ENCODE peak calls at places on chromosome 1, in six cellular contexts. O, V, X, N, G and M are unnamed samples.

GRCh38 chr1:8873506-8874229 is 4.8 kb downstream of the ENO1 start:
- DNase-seq in G (peak; percentile 93), N (peak; percentile 61), X (peak; percentile 98), V (no peak), O (peak; percentile 40), M (peak; percentile 54)

GRCh38 chr1:66996018-66996682 is 57.8 kb downstream of the SLC35D1 start:
- DNase-seq in N (peak; percentile 32), X (peak; percentile 83), O (peak; percentile 62), V (peak; percentile 89), G (no peak), M (peak; percentile 27)

GRCh38 chr1:54153548-54154439 is 994 bp upstream of the CDCP2 start:
- DNase-seq in X (no peak), G (no peak), N (no peak), O (peak; percentile 11), V (no peak), M (no peak)

GRCh38 chr1:24203404-24203803 is 16.3 kb upstream of the IFNLR1 start:
- DNase-seq in G (no peak), X (no peak), V (no peak), O (no peak), N (no peak), M (peak; percentile 18)

GRCh38 chr1:103514920-103515503 is 10.5 kb upstream of the RNPC3 start:
- DNase-seq in N (no peak), O (peak; percentile 69), G (no peak), X (peak; percentile 67), V (peak; percentile 40), M (peak; percentile 80)

GRCh38 chr1:54934869-54935268 is 45.6 kb upstream of the TMEM61 start:
- DNase-seq in X (no peak), G (no peak), N (no peak), O (no peak), V (no peak), M (no peak)

GRCh38 chr1:96002969-96003964 is 718.3 kb upstream of the PTBP2 start:
- DNase-seq in V (no peak), O (no peak), N (no peak), X (no peak), G (no peak), M (no peak)

GRCh38 chr1:96596226-96596625 is 125.4 kb upstream of the PTBP2 start:
- DNase-seq in V (no peak), G (no peak), N (no peak), O (no peak), X (peak; percentile 62), M (no peak)

GRCh38 chr1:26608895-26609294 is 79.3 kb downstream of the RPS6KA1 start:
- DNase-seq in N (no peak), O (no peak), X (no peak), G (no peak), V (no peak), M (no peak)

GRCh38 chr1:60114735-60115318 is 41.3 kb upstream of the C1orf87 start:
- DNase-seq in N (no peak), X (no peak), O (no peak), V (no peak), G (no peak), M (no peak)

GRCh38 chr1:208967334-208967733 is 616.2 kb upstream of the CAMK1G start:
- DNase-seq in O (no peak), G (no peak), X (no peak), V (no peak), N (no peak), M (no peak)

GRCh38 chr1:92485374-92486250 is 1.1 kb downstream of the GFI1 start:
- DNase-seq in O (no peak), G (no peak), N (peak; percentile 74), V (peak; percentile 59), X (peak; percentile 68), M (peak; percentile 57)

GRCh38 chr1:44060830-44061267 is 29.6 kb upstream of the SLC6A9 start:
- DNase-seq in V (no peak), G (no peak), N (no peak), O (no peak), X (no peak), M (no peak)

GRCh38 chr1:200359610-200360163 is 50.1 kb downstream of the ZNF281 start:
- DNase-seq in V (no peak), G (no peak), N (no peak), X (peak; percentile 16), O (no peak), M (no peak)

GRCh38 chr1:201266774-201267173 is 16.5 kb upstream of the PKP1 start:
- DNase-seq in G (no peak), O (no peak), V (no peak), N (no peak), X (peak; percentile 79), M (no peak)